ENCODE peak calls at places on chromosome 6, in seven cellular contexts. G, J, R, T, M, O and D are unnamed samples.

GRCh38 chr6:139841794-139842215 is 467.4 kb upstream of the CITED2 start:
- DNase-seq in G (no peak), J (no peak), R (no peak), T (no peak), M (no peak), O (no peak), D (no peak)

GRCh38 chr6:20467437-20467836 is 65.8 kb downstream of the E2F3 start:
- DNase-seq in G (no peak), J (no peak), R (no peak), T (no peak), M (no peak), O (no peak), D (no peak)

GRCh38 chr6:7264041-7264440 is 49.0 kb downstream of the SSR1 start:
- DNase-seq in G (no peak), J (no peak), R (no peak), T (no peak), M (no peak), O (no peak), D (no peak)

GRCh38 chr6:13500264-13500663 is 12.9 kb upstream of the GFOD1 start:
- DNase-seq in G (no peak), J (no peak), R (no peak), T (no peak), M (no peak), O (no peak), D (no peak)

GRCh38 chr6:136085370-136086115 is 164.6 kb downstream of the MTFR2 start:
- DNase-seq in G (no peak), J (no peak), R (no peak), T (no peak), M (no peak), O (no peak), D (no peak)

GRCh38 chr6:47337519-47337918 is 27.8 kb upstream of the TNFRSF21 start:
- DNase-seq in G (no peak), J (no peak), R (no peak), T (no peak), M (no peak), O (no peak), D (no peak)

GRCh38 chr6:13759025-13759424 is 47.4 kb upstream of the RANBP9 start:
- DNase-seq in G (no peak), J (no peak), R (no peak), T (no peak), M (no peak), O (no peak), D (no peak)

GRCh38 chr6:33837971-33838665 is 34.3 kb upstream of the MLN start:
- DNase-seq in G (no peak), J (no peak), R (peak; percentile 64), T (peak; percentile 56), M (no peak), O (no peak), D (no peak)

GRCh38 chr6:42693725-42694323 is 28.6 kb downstream of the PRPH2 start:
- DNase-seq in G (no peak), J (no peak), R (no peak), T (no peak), M (no peak), O (no peak), D (no peak)

GRCh38 chr6:43935921-43936320 is 165.9 kb downstream of the VEGFA start:
- DNase-seq in G (no peak), J (no peak), R (no peak), T (no peak), M (no peak), O (no peak), D (no peak)

GRCh38 chr6:43933111-43933885 is 163.3 kb downstream of the VEGFA start:
- DNase-seq in G (peak; percentile 4), J (no peak), R (no peak), T (no peak), M (no peak), O (no peak), D (no peak)

GRCh38 chr6:43934183-43934802 is 164.3 kb downstream of the VEGFA start:
- DNase-seq in G (no peak), J (no peak), R (no peak), T (no peak), M (no peak), O (no peak), D (peak; percentile 7)

GRCh38 chr6:43936476-43936875 is 166.5 kb downstream of the VEGFA start:
- DNase-seq in G (no peak), J (no peak), R (no peak), T (no peak), M (no peak), O (no peak), D (no peak)

GRCh38 chr6:43934803-43935602 is 165.0 kb downstream of the VEGFA start:
- DNase-seq in G (no peak), J (no peak), R (no peak), T (no peak), M (no peak), O (no peak), D (peak; percentile 5)
- TF ChIP-seq CTCF in G (no peak), J (no peak), R (no peak), T (no peak), M (no peak), O (no peak), D (no peak)

DNA sequence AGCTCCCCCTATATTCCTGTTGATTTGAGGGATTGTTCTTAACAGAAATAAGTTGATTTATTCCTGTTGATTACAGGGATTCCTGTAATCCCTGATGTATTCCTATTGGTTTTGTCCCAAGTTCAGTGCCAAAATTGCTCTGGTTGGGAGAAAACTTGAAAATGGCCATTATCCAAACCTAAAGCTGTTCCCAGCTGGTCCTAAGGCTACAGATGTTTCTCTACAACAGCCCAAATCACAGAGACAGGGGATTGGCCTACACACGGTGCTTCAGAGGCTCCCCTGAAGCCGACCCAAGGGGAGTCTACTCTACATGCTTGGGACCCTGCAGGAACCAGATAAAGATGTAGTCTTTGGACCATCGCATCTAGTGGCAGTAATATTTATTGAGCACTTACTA is 99.0 kb upstream of the AKAP12 start:
- DNase-seq in G (no peak), J (no peak), R (peak; percentile 36), T (no peak), M (no peak), O (no peak), D (no peak)
- TF ChIP-seq CTCF in G (no peak), J (no peak), R (no peak), T (no peak), M (no peak), O (no peak), D (no peak)

GRCh38 chr6:137350857-137351256 is 131.7 kb upstream of the IFNGR1 start:
- DNase-seq in G (no peak), J (no peak), R (no peak), T (no peak), M (no peak), O (no peak), D (no peak)

GRCh38 chr6:137353346-137353745 is 134.2 kb upstream of the IFNGR1 start:
- DNase-seq in G (no peak), J (no peak), R (no peak), T (peak; percentile 24), M (no peak), O (no peak), D (no peak)

GRCh38 chr6:137349856-137350830 is 131.0 kb upstream of the IFNGR1 start:
- DNase-seq in G (no peak), J (no peak), R (no peak), T (no peak), M (no peak), O (no peak), D (no peak)

GRCh38 chr6:137352859-137353258 is 133.7 kb upstream of the IFNGR1 start:
- DNase-seq in G (no peak), J (no peak), R (peak; percentile 5), T (no peak), M (no peak), O (no peak), D (no peak)

GRCh38 chr6:137351890-137352289 is 132.7 kb upstream of the IFNGR1 start:
- DNase-seq in G (no peak), J (no peak), R (no peak), T (no peak), M (no peak), O (no peak), D (no peak)
- TF ChIP-seq CTCF in G (no peak), J (no peak), R (no peak), T (no peak), M (no peak), O (no peak), D (no peak)

GRCh38 chr6:163815796-163816195 is 401.3 kb downstream of the QKI start:
- DNase-seq in G (no peak), J (no peak), R (no peak), T (no peak), M (no peak), O (no peak), D (no peak)
- TF ChIP-seq CTCF in G (no peak), J (no peak), R (no peak), T (no peak), M (no peak), O (no peak), D (no peak)

DNA sequence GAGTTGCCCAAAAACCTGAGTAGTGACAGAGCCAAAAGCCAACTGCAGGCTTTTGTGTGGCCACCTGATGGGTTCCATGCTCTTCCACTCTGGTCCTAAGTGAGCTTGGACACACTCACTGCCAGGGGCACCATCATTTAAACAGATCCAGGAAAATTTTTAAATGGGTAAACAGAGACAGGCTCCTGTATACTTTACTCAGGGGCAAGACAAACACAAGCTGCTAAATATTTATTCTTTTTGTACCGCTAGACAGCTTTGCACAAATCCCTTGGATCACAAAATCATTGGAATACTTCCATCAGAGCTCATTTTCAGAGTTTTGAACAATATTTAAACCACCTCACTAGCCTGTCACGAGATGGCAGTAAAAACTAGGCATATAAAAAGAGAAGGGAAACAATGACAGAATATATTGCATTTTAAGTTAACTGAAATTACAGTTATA is 31.4 kb downstream of the GCLC start:
- DNase-seq in G (no peak), J (no peak), R (no peak), T (no peak), M (no peak), O (no peak), D (no peak)
- TF ChIP-seq CTCF in G (no peak), J (no peak), R (no peak), T (no peak), M (no peak), O (no peak), D (no peak)

DNA sequence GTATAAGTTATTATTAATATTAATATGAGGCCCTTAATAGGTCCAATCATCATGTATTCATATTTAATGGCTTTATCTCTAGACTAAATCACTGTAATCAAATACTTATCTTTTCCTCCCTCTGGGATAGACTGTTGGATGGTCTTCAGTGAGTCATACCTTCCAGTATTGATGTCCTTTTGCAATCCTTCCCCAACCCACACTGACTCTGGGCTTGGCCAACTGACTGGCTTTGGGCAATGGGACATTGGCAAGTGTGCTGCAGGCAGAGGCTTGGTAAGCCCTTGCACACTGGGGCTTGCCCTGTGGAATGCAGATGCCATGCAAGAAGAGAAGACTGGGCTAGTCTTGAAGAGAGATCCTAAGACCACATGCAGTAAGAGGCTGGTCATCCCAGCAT is 136.6 kb downstream of the CCDC170 start:
- DNase-seq in G (no peak), J (no peak), R (no peak), T (no peak), M (peak; percentile 38), O (no peak), D (no peak)
- TF ChIP-seq CTCF in G (no peak), J (no peak), R (no peak), T (no peak), M (no peak), O (no peak), D (no peak)

DNA sequence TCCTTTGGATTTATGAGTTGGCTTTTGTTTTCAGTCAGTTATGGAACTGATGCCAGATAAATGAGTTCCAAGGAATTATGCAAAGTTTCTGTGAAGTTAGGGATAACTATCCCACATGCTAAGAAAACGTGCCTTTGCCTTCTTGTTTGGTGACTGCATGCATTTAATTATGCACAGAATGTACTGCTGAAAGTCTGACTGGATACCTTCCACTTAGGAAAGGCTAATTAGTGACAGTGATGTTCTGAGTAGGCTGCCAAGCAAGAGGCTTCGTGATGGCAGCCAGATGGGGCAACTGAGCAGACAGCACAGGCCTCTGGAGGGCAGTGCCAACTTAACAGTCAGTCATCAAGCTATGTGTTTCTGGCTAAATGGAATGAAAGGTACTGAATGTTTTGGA is 289.9 kb downstream of the CD109 start:
- DNase-seq in G (no peak), J (no peak), R (peak; percentile 23), T (peak; percentile 11), M (peak; percentile 58), O (no peak), D (no peak)
- TF ChIP-seq CTCF in G (no peak), J (no peak), R (peak; percentile 10), T (peak; percentile 28), M (peak; percentile 31), O (no peak), D (no peak)